ENCODE peak calls at places on chromosomes 1 and 21, in nine cellular contexts. A is glutamatergic neuron, T is fibroblast of pulmonary artery, C is MCF 10A, U is body of pancreas, G is choroid plexus epithelial cell, X is cardiac fibroblast, Q is GM20000, R is mammary epithelial cell. P is an unnamed sample.

GRCh38 chr1:40257313-40257687 is 736 bp upstream of the ZMPSTE24 start:
- DNase-seq in A (peak), R (no peak), G (no peak), U (peak), T (no peak), C (no peak), X (no peak), Q (no peak), P (peak)

GRCh38 chr1:224273651-224274050 is 56.3 kb downstream of the NVL start:
- DNase-seq in T (peak), R (no peak), C (peak), X (peak), G (peak), A (no peak), U (no peak), Q (no peak), P (peak)

GRCh38 chr1:229855999-229856650 is 210.9 kb upstream of the GALNT2 start:
- DNase-seq in G (no peak), C (no peak), X (no peak), Q (peak), U (peak), T (no peak), A (peak), R (no peak), P (no peak)

GRCh38 chr21:43618940-43619339 is 40.3 kb downstream of the HSF2BP start:
- DNase-seq in Q (no peak), R (no peak), T (no peak), G (no peak), U (no peak), A (no peak), C (no peak), X (no peak), P (no peak)

GRCh38 chr1:174815036-174815435 is 184.7 kb upstream of the CACYBP start:
- DNase-seq in U (no peak), Q (peak), G (peak), X (peak), A (no peak), R (peak), C (peak), T (peak), P (peak)

GRCh38 chr1:213934642-213935041 is 53.1 kb upstream of the PROX1 start:
- DNase-seq in G (peak), A (no peak), U (peak), C (peak), Q (no peak), R (peak), T (peak), X (no peak), P (peak)

GRCh38 chr1:233440952-233441401 is 113.5 kb downstream of the MAP3K21 start:
- DNase-seq in G (peak), A (no peak), R (peak), X (peak), Q (peak), T (peak), C (peak), U (peak), P (peak)

GRCh38 chr1:7233646-7234470 is 448.6 kb downstream of the CAMTA1 start:
- DNase-seq in T (no peak), C (no peak), X (no peak), R (no peak), Q (no peak), U (no peak), G (no peak), A (no peak), P (no peak)

GRCh38 chr21:18705971-18706370 is 302.4 kb upstream of the TMPRSS15 start:
- DNase-seq in C (no peak), Q (no peak), T (no peak), X (no peak), G (peak), A (no peak), U (no peak), R (no peak), P (no peak)

GRCh38 chr1:191350938-191351337 is 807.3 kb upstream of the RGS18 start:
- DNase-seq in C (no peak), Q (no peak), A (no peak), X (no peak), R (no peak), G (no peak), T (no peak), U (no peak), P (no peak)

GRCh38 chr21:45481566-45481965 is 60.7 kb downstream of the SLC19A1 start:
- DNase-seq in G (no peak), A (no peak), U (no peak), C (no peak), R (no peak), Q (no peak), T (no peak), X (no peak), P (no peak)

GRCh38 chr21:35138665-35139381 is 89.7 kb upstream of the RUNX1 start:
- DNase-seq in A (no peak), X (peak), R (peak), C (peak), T (peak), U (no peak), G (peak), Q (peak), P (peak)

GRCh38 chr1:212108981-212109380 is 73.4 kb downstream of the DTL start:
- DNase-seq in R (no peak), Q (no peak), G (no peak), X (no peak), U (no peak), A (no peak), T (no peak), C (no peak), P (peak)

GRCh38 chr1:169312084-169312954 is 55.3 kb downstream of the NME7 start:
- DNase-seq in U (peak), T (peak), G (peak), X (peak), C (peak), R (peak), A (no peak), Q (peak), P (peak)

GRCh38 chr1:211874521-211875347 is 44.2 kb upstream of the LPGAT1 start:
- DNase-seq in R (no peak), U (no peak), Q (no peak), T (no peak), X (no peak), A (no peak), G (no peak), C (no peak), P (no peak)

GRCh38 chr1:110160701-110161100 is 10.4 kb downstream of the SLC6A17 start:
- DNase-seq in C (no peak), A (no peak), U (no peak), Q (no peak), G (no peak), X (no peak), T (no peak), R (no peak), P (no peak)

GRCh38 chr1:33586111-33586510 is 113.7 kb downstream of the ZSCAN20 start:
- DNase-seq in A (no peak), Q (no peak), X (peak), G (peak), C (no peak), U (no peak), R (peak), T (no peak), P (peak)

GRCh38 chr1:72936942-72937341 is 654.6 kb upstream of the NEGR1 start:
- DNase-seq in U (no peak), G (peak), T (no peak), A (no peak), C (no peak), Q (no peak), X (no peak), R (no peak), P (no peak)

GRCh38 chr1:116899529-116899928 is 10.2 kb upstream of the PTGFRN start:
- DNase-seq in X (no peak), U (no peak), A (no peak), G (no peak), R (no peak), C (no peak), T (no peak), Q (no peak), P (no peak)

GRCh38 chr1:119008483-119009299 is 20.5 kb upstream of the TBX15 start:
- DNase-seq in A (no peak), C (peak), T (peak), G (peak), X (peak), R (peak), U (peak), Q (peak), P (peak)
- TF ChIP-seq CTCF in A (peak), C (peak), T (peak), G (peak), X (peak), R (peak), U (peak), Q (peak), P (peak)

GRCh38 chr1:61079898-61080336 is 2.4 kb upstream of the NFIA start:
- DNase-seq in X (peak), Q (no peak), A (peak), U (peak), G (peak), T (peak), C (peak), R (peak), P (peak)
- TF ChIP-seq CTCF in X (peak), Q (no peak), A (no peak), U (peak), G (peak), T (peak), C (no peak), R (peak), P (peak)

DNA sequence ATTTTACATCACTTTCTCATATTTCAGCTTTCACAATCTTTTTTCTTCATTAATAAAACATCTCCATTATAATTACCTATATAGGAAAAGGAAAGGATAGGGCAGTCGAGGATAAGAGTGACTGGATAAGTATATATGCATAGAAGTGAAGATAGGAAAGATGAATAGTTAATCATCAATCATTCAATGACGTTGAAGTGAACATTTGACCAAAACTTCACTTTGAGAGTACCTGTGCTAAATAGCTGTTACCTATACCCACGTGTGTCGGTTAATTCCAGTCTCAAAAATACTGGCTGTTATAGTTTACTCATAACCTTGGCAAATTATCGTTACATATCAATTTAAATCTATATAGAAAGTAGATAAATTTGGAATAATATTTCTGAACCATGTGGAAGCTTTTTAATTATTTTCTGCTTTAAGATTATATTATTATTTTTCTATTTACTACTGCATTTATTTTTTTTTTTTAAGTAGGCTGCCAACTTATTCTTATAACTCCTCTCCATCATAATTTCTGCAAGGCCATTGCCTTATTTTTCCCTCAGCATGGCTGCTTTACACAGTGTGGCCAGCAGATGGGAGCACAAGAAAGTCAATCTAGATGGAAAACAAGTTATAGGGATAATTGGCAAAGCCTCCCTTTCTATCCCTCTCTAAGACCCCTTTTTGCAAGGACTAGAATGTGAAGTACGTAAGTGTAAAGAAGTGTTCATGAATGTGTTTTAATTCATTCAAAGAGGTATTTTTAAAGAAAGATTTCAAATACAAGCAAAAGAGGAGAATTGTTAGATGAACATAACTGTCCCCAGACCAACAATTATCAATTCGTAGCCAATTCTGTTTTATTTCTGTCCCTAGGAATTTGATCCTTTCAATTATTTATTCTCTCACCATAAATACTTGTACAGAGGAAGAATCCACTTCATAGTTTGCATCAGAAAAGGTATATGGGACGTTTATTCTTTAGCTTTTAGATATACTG is 290.4 kb downstream of the KCNT2 start:
- DNase-seq in X (peak), Q (no peak), U (peak), G (peak), T (peak), A (peak), R (peak), C (peak), P (peak)
- TF ChIP-seq CTCF in X (peak), Q (no peak), U (peak), G (peak), T (peak), A (peak), R (peak), C (peak), P (peak)

GRCh38 chr1:114688526-114688925 is 6.8 kb downstream of the AMPD1 start:
- DNase-seq in Q (no peak), G (no peak), U (no peak), A (no peak), R (no peak), T (no peak), C (no peak), X (no peak), P (no peak)
- TF ChIP-seq CTCF in Q (no peak), G (no peak), U (no peak), A (no peak), R (no peak), T (no peak), C (no peak), X (no peak), P (no peak)

DNA sequence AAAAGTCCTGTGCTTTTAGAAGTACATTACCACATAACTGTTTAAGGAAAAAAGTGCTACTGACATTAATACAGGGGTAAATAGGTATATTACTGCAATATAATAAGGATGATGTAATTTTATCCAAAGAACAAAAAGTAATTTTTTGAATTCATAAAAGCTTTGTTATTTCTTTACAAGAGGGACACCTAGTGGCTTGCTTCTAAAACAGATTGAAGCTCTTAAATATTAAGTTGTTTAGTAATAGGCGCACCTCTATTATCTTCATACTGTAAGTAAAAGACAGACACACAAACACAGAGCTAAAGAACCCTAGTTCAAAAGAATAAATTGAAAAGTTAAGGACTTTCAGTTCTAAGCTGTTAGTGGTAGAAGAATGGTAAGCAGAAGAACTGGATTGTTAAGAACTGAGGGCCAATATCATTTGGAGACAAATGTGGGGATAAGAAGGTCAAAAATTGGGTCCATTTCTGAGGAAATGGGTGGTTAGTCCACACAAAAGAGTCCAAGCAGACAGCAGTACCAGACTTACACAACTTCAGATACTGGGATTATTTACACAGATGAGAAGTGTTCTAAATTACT is 15.4 kb downstream of the ZNHIT6 start:
- DNase-seq in X (peak), T (peak), R (peak), Q (no peak), U (no peak), G (peak), A (no peak), C (peak), P (peak)
- TF ChIP-seq CTCF in X (peak), T (peak), R (peak), Q (no peak), U (peak), G (peak), A (no peak), C (peak), P (peak)

DNA sequence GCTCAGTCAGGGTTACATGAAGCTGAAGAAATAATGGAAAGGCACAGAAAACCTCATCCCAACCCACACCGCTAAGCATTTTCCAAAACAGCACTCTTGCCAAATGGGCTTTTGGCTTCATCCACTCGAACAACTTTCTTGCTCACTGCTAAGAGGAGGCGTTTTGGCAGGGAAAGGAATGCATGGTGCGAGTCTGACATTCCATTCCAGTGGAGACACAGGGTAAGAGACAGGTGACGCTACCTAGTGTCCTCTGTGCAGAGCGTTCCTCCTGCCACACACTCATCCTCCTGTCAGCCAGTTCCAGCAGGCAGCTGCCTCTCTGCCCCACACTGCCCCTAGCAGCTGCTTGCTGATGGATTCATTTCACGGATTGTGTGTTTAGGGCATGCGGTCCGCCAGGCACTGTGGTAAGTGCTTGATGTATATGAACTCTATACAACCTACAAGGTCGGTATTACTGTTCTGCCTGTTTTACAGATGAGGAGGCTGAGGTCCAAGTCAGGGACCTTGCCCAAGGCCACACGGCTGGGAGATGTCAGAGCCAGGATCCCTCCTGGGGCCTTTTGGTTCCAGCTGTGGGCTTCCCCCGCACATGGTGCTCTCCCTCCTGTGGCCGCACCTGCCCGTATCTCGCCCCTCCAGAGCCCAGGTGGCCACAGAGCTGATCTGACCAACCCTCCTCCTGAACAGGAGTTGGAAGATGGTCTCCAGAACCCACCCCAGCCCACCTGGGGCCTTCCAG is 25.7 kb upstream of the BACE2 start:
- DNase-seq in A (no peak), C (peak), T (peak), G (peak), Q (no peak), R (peak), U (peak), X (peak), P (peak)
- TF ChIP-seq CTCF in A (no peak), C (no peak), T (no peak), G (no peak), Q (no peak), R (peak), U (no peak), X (no peak), P (no peak)

GRCh38 chr1:54312874-54313316 is 93.3 kb downstream of the SSBP3 start:
- DNase-seq in X (peak), R (peak), A (no peak), U (peak), Q (no peak), G (peak), C (no peak), T (peak), P (peak)

GRCh38 chr1:54309631-54310366 is 96.4 kb downstream of the SSBP3 start:
- DNase-seq in X (no peak), A (no peak), Q (no peak), T (no peak), C (no peak), R (no peak), U (no peak), G (no peak), P (no peak)

GRCh38 chr1:54307305-54307704 is 98.9 kb downstream of the SSBP3 start:
- DNase-seq in Q (no peak), A (no peak), T (no peak), R (no peak), G (no peak), U (no peak), X (no peak), C (no peak), P (no peak)

GRCh38 chr1:54311506-54311905 is 94.7 kb downstream of the SSBP3 start:
- DNase-seq in C (no peak), T (no peak), G (no peak), A (no peak), U (no peak), X (no peak), Q (no peak), R (no peak), P (no peak)

GRCh38 chr1:54310439-54311328 is 95.5 kb downstream of the SSBP3 start:
- DNase-seq in T (peak), R (peak), G (peak), C (peak), X (peak), A (peak), Q (peak), U (peak), P (peak)
- TF ChIP-seq CTCF in T (peak), R (peak), G (peak), C (peak), X (peak), A (peak), Q (no peak), U (peak), P (peak)

DNA sequence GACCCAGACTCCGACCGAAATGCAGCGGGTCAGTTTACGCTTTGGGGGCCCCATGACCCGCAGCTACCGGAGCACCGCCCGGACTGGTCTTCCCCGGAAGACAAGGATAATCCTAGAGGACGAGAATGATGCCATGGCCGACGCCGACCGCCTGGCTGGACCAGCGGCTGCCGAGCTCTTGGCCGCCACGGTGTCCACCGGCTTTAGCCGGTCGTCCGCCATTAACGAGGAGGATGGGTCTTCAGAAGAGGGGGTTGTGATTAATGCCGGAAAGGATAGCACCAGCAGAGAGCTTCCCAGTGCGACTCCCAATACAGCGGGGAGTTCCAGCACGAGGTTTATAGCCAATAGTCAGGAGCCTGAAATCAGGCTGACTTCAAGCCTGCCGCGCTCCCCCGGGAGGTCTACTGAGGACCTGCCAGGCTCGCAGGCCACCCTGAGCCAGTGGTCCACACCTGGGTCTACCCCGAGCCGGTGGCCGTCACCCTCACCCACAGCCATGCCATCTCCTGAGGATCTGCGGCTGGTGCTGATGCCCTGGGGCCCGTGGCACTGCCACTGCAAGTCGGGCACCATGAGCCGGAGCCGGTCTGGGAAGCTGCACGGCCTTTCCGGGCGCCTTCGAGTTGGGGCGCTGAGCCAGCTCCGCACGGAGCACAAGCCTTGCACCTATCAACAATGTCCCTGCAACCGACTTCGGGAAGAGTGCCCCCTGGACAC is 534 bp downstream of the C1orf56 start:
- DNase-seq in T (peak), U (peak), X (peak), Q (peak), G (peak), A (peak), C (peak), R (peak), P (peak)
- TF ChIP-seq CTCF in T (peak), U (peak), X (peak), Q (peak), G (peak), A (peak), C (no peak), R (peak), P (no peak)